ENCODE peak calls at places on chromosomes 12 and 14, in nine cellular contexts. One of them, this sample, is unnamed.

GRCh38 chr14:36091096-36091495 is 85.4 kb downstream of the PTCSC3 start:
- DNase-seq in NCI-H1092 treated with DMSO at 0.1 percent for 48 hours: no peak
- DNase-seq in HT1080: peak; percentile 88
- DNase-seq in NCI-H1930: no peak
- DNase-seq in dorsolateral prefrontal cortex: no peak
- DNase-seq in thoracic aorta: no peak
- DNase-seq in stimulated activated CD8-positive, alpha-beta memory T cell treated with anti-CD3 and anti-CD28 coated beads, Interleukin-7, amount 100 ng/mL, for 1 hour: no peak
- DNase-seq in kidney tubule cell: peak; percentile 99
- DNase-seq in ureter: no peak
- DNase-seq in this sample: peak; percentile 95

GRCh38 chr12:57609781-57610552 is 1.3 kb upstream of the ARHGEF25 start:
- DNase-seq in ureter: peak; percentile 55
- DNase-seq in NCI-H1930: no peak
- DNase-seq in NCI-H1092 treated with DMSO at 0.1 percent for 48 hours: no peak
- DNase-seq in dorsolateral prefrontal cortex: no peak
- DNase-seq in kidney tubule cell: no peak
- DNase-seq in thoracic aorta: no peak
- DNase-seq in HT1080: no peak
- DNase-seq in stimulated activated CD8-positive, alpha-beta memory T cell treated with anti-CD3 and anti-CD28 coated beads, Interleukin-7, amount 100 ng/mL, for 1 hour: no peak
- DNase-seq in this sample: no peak

GRCh38 chr12:89135976-89136634 is 216.2 kb downstream of the DUSP6 start:
- DNase-seq in NCI-H1930: no peak
- DNase-seq in kidney tubule cell: peak; percentile 65
- DNase-seq in HT1080: peak; percentile 89
- DNase-seq in dorsolateral prefrontal cortex: no peak
- DNase-seq in stimulated activated CD8-positive, alpha-beta memory T cell treated with anti-CD3 and anti-CD28 coated beads, Interleukin-7, amount 100 ng/mL, for 1 hour: no peak
- DNase-seq in thoracic aorta: no peak
- DNase-seq in ureter: no peak
- DNase-seq in NCI-H1092 treated with DMSO at 0.1 percent for 48 hours: no peak
- DNase-seq in this sample: peak; percentile 83

GRCh38 chr12:97921957-97922722 is 459.5 kb downstream of the RMST start:
- DNase-seq in stimulated activated CD8-positive, alpha-beta memory T cell treated with anti-CD3 and anti-CD28 coated beads, Interleukin-7, amount 100 ng/mL, for 1 hour: no peak
- DNase-seq in dorsolateral prefrontal cortex: no peak
- DNase-seq in thoracic aorta: no peak
- DNase-seq in kidney tubule cell: peak; percentile 79
- DNase-seq in NCI-H1092 treated with DMSO at 0.1 percent for 48 hours: no peak
- DNase-seq in NCI-H1930: no peak
- DNase-seq in HT1080: peak; percentile 65
- DNase-seq in ureter: no peak
- DNase-seq in this sample: peak; percentile 27

GRCh38 chr12:94157891-94158495 is 9.6 kb downstream of the PLXNC1 start:
- DNase-seq in stimulated activated CD8-positive, alpha-beta memory T cell treated with anti-CD3 and anti-CD28 coated beads, Interleukin-7, amount 100 ng/mL, for 1 hour: no peak
- DNase-seq in HT1080: peak; percentile 35
- DNase-seq in ureter: no peak
- DNase-seq in dorsolateral prefrontal cortex: no peak
- DNase-seq in NCI-H1930: no peak
- DNase-seq in thoracic aorta: no peak
- DNase-seq in NCI-H1092 treated with DMSO at 0.1 percent for 48 hours: peak; percentile 63
- DNase-seq in kidney tubule cell: no peak
- DNase-seq in this sample: no peak

GRCh38 chr14:32121948-32122347 is 44.8 kb downstream of the ARHGAP5 start:
- DNase-seq in stimulated activated CD8-positive, alpha-beta memory T cell treated with anti-CD3 and anti-CD28 coated beads, Interleukin-7, amount 100 ng/mL, for 1 hour: no peak
- DNase-seq in thoracic aorta: no peak
- DNase-seq in ureter: no peak
- DNase-seq in HT1080: no peak
- DNase-seq in NCI-H1092 treated with DMSO at 0.1 percent for 48 hours: no peak
- DNase-seq in kidney tubule cell: no peak
- DNase-seq in dorsolateral prefrontal cortex: no peak
- DNase-seq in NCI-H1930: no peak
- DNase-seq in this sample: peak; percentile 29

GRCh38 chr12:46915082-46915481 is 89.3 kb upstream of the SLC38A4 start:
- DNase-seq in NCI-H1092 treated with DMSO at 0.1 percent for 48 hours: no peak
- DNase-seq in stimulated activated CD8-positive, alpha-beta memory T cell treated with anti-CD3 and anti-CD28 coated beads, Interleukin-7, amount 100 ng/mL, for 1 hour: no peak
- DNase-seq in ureter: no peak
- DNase-seq in HT1080: peak; percentile 86
- DNase-seq in kidney tubule cell: peak; percentile 85
- DNase-seq in dorsolateral prefrontal cortex: no peak
- DNase-seq in NCI-H1930: no peak
- DNase-seq in thoracic aorta: no peak
- DNase-seq in this sample: peak; percentile 97

GRCh38 chr12:131857908-131858850 is 30.0 kb downstream of the MMP17 start:
- DNase-seq in thoracic aorta: no peak
- DNase-seq in kidney tubule cell: no peak
- DNase-seq in dorsolateral prefrontal cortex: no peak
- DNase-seq in HT1080: no peak
- DNase-seq in stimulated activated CD8-positive, alpha-beta memory T cell treated with anti-CD3 and anti-CD28 coated beads, Interleukin-7, amount 100 ng/mL, for 1 hour: no peak
- DNase-seq in NCI-H1930: no peak
- DNase-seq in ureter: no peak
- DNase-seq in NCI-H1092 treated with DMSO at 0.1 percent for 48 hours: no peak
- DNase-seq in this sample: no peak

GRCh38 chr12:88553941-88554658 is 26.2 kb downstream of the KITLG start:
- DNase-seq in NCI-H1092 treated with DMSO at 0.1 percent for 48 hours: peak; percentile 86
- DNase-seq in NCI-H1930: peak; percentile 63
- DNase-seq in stimulated activated CD8-positive, alpha-beta memory T cell treated with anti-CD3 and anti-CD28 coated beads, Interleukin-7, amount 100 ng/mL, for 1 hour: no peak
- DNase-seq in HT1080: peak; percentile 35
- DNase-seq in thoracic aorta: no peak
- DNase-seq in ureter: no peak
- DNase-seq in dorsolateral prefrontal cortex: no peak
- DNase-seq in kidney tubule cell: peak; percentile 78
- DNase-seq in this sample: peak; percentile 83

GRCh38 chr14:105168496-105168978 is at the start of gene JAG2:
- DNase-seq in HT1080: no peak
- DNase-seq in kidney tubule cell: peak; percentile 61
- DNase-seq in stimulated activated CD8-positive, alpha-beta memory T cell treated with anti-CD3 and anti-CD28 coated beads, Interleukin-7, amount 100 ng/mL, for 1 hour: no peak
- DNase-seq in NCI-H1092 treated with DMSO at 0.1 percent for 48 hours: peak; percentile 54
- DNase-seq in ureter: no peak
- DNase-seq in thoracic aorta: no peak
- DNase-seq in NCI-H1930: peak; percentile 13
- DNase-seq in dorsolateral prefrontal cortex: peak; percentile 74
- DNase-seq in this sample: peak; percentile 33

GRCh38 chr12:12788675-12789368 is 3.4 kb downstream of the APOLD1 start:
- DNase-seq in HT1080: peak; percentile 53
- DNase-seq in stimulated activated CD8-positive, alpha-beta memory T cell treated with anti-CD3 and anti-CD28 coated beads, Interleukin-7, amount 100 ng/mL, for 1 hour: peak; percentile 34
- DNase-seq in kidney tubule cell: peak; percentile 88
- DNase-seq in dorsolateral prefrontal cortex: no peak
- DNase-seq in NCI-H1092 treated with DMSO at 0.1 percent for 48 hours: peak; percentile 70
- DNase-seq in NCI-H1930: peak; percentile 56
- DNase-seq in thoracic aorta: no peak
- DNase-seq in ureter: peak; percentile 61
- DNase-seq in this sample: peak; percentile 81

GRCh38 chr14:69055125-69055524 is 76.0 kb upstream of the ACTN1 start:
- DNase-seq in kidney tubule cell: peak; percentile 79
- DNase-seq in NCI-H1930: no peak
- DNase-seq in stimulated activated CD8-positive, alpha-beta memory T cell treated with anti-CD3 and anti-CD28 coated beads, Interleukin-7, amount 100 ng/mL, for 1 hour: no peak
- DNase-seq in thoracic aorta: no peak
- DNase-seq in dorsolateral prefrontal cortex: peak; percentile 51
- DNase-seq in NCI-H1092 treated with DMSO at 0.1 percent for 48 hours: no peak
- DNase-seq in HT1080: peak; percentile 99
- DNase-seq in ureter: no peak
- DNase-seq in this sample: peak; percentile 47

GRCh38 chr14:40204441-40205175 is 772.4 kb upstream of the FBXO33 start:
- DNase-seq in stimulated activated CD8-positive, alpha-beta memory T cell treated with anti-CD3 and anti-CD28 coated beads, Interleukin-7, amount 100 ng/mL, for 1 hour: no peak
- DNase-seq in dorsolateral prefrontal cortex: no peak
- DNase-seq in ureter: no peak
- DNase-seq in NCI-H1930: no peak
- DNase-seq in kidney tubule cell: no peak
- DNase-seq in NCI-H1092 treated with DMSO at 0.1 percent for 48 hours: no peak
- DNase-seq in HT1080: no peak
- DNase-seq in thoracic aorta: no peak
- DNase-seq in this sample: no peak

GRCh38 chr14:76603713-76604112 is 157.6 kb upstream of the VASH1 start:
- DNase-seq in NCI-H1092 treated with DMSO at 0.1 percent for 48 hours: no peak
- DNase-seq in thoracic aorta: no peak
- DNase-seq in NCI-H1930: no peak
- DNase-seq in stimulated activated CD8-positive, alpha-beta memory T cell treated with anti-CD3 and anti-CD28 coated beads, Interleukin-7, amount 100 ng/mL, for 1 hour: no peak
- DNase-seq in dorsolateral prefrontal cortex: no peak
- DNase-seq in ureter: no peak
- DNase-seq in kidney tubule cell: no peak
- DNase-seq in HT1080: no peak
- DNase-seq in this sample: no peak

GRCh38 chr12:41250748-41251147 is 62.6 kb downstream of the PDZRN4 start:
- DNase-seq in NCI-H1930: no peak
- DNase-seq in HT1080: no peak
- DNase-seq in NCI-H1092 treated with DMSO at 0.1 percent for 48 hours: no peak
- DNase-seq in stimulated activated CD8-positive, alpha-beta memory T cell treated with anti-CD3 and anti-CD28 coated beads, Interleukin-7, amount 100 ng/mL, for 1 hour: no peak
- DNase-seq in ureter: no peak
- DNase-seq in kidney tubule cell: peak; percentile 23
- DNase-seq in thoracic aorta: no peak
- DNase-seq in dorsolateral prefrontal cortex: no peak
- DNase-seq in this sample: peak; percentile 6

GRCh38 chr14:50770586-50770985 is 60.4 kb downstream of the NIN start:
- DNase-seq in stimulated activated CD8-positive, alpha-beta memory T cell treated with anti-CD3 and anti-CD28 coated beads, Interleukin-7, amount 100 ng/mL, for 1 hour: no peak
- DNase-seq in HT1080: no peak
- DNase-seq in ureter: no peak
- DNase-seq in NCI-H1092 treated with DMSO at 0.1 percent for 48 hours: no peak
- DNase-seq in dorsolateral prefrontal cortex: no peak
- DNase-seq in kidney tubule cell: no peak
- DNase-seq in NCI-H1930: no peak
- DNase-seq in thoracic aorta: no peak
- DNase-seq in this sample: no peak

GRCh38 chr12:39993261-39993660 is 112.6 kb downstream of the SLC2A13 start:
- DNase-seq in dorsolateral prefrontal cortex: no peak
- DNase-seq in NCI-H1092 treated with DMSO at 0.1 percent for 48 hours: no peak
- DNase-seq in ureter: no peak
- DNase-seq in stimulated activated CD8-positive, alpha-beta memory T cell treated with anti-CD3 and anti-CD28 coated beads, Interleukin-7, amount 100 ng/mL, for 1 hour: no peak
- DNase-seq in HT1080: no peak
- DNase-seq in thoracic aorta: no peak
- DNase-seq in kidney tubule cell: no peak
- DNase-seq in NCI-H1930: no peak
- DNase-seq in this sample: no peak

GRCh38 chr12:123761841-123762714 is at the start of gene DNAH10:
- DNase-seq in ureter: no peak
- DNase-seq in thoracic aorta: no peak
- DNase-seq in HT1080: no peak
- DNase-seq in NCI-H1930: peak; percentile 7
- DNase-seq in stimulated activated CD8-positive, alpha-beta memory T cell treated with anti-CD3 and anti-CD28 coated beads, Interleukin-7, amount 100 ng/mL, for 1 hour: no peak
- DNase-seq in kidney tubule cell: peak; percentile 39
- DNase-seq in NCI-H1092 treated with DMSO at 0.1 percent for 48 hours: peak; percentile 5
- DNase-seq in dorsolateral prefrontal cortex: no peak
- DNase-seq in this sample: peak; percentile 52

GRCh38 chr14:100147181-100147631 is 12.2 kb downstream of the DEGS2 start:
- DNase-seq in kidney tubule cell: no peak
- DNase-seq in NCI-H1930: no peak
- DNase-seq in ureter: no peak
- DNase-seq in HT1080: no peak
- DNase-seq in NCI-H1092 treated with DMSO at 0.1 percent for 48 hours: no peak
- DNase-seq in thoracic aorta: no peak
- DNase-seq in stimulated activated CD8-positive, alpha-beta memory T cell treated with anti-CD3 and anti-CD28 coated beads, Interleukin-7, amount 100 ng/mL, for 1 hour: peak; percentile 38
- DNase-seq in dorsolateral prefrontal cortex: no peak
- DNase-seq in this sample: no peak

GRCh38 chr14:32710351-32711102 is 228.2 kb upstream of the NPAS3 start:
- DNase-seq in HT1080: no peak
- DNase-seq in NCI-H1092 treated with DMSO at 0.1 percent for 48 hours: no peak
- DNase-seq in stimulated activated CD8-positive, alpha-beta memory T cell treated with anti-CD3 and anti-CD28 coated beads, Interleukin-7, amount 100 ng/mL, for 1 hour: no peak
- DNase-seq in dorsolateral prefrontal cortex: no peak
- DNase-seq in ureter: no peak
- DNase-seq in kidney tubule cell: no peak
- DNase-seq in NCI-H1930: no peak
- DNase-seq in thoracic aorta: no peak
- DNase-seq in this sample: peak; percentile 67

GRCh38 chr12:108826807-108827721 is 30.3 kb downstream of the SSH1 start:
- DNase-seq in NCI-H1092 treated with DMSO at 0.1 percent for 48 hours: no peak
- DNase-seq in NCI-H1930: no peak
- DNase-seq in dorsolateral prefrontal cortex: no peak
- DNase-seq in kidney tubule cell: no peak
- DNase-seq in stimulated activated CD8-positive, alpha-beta memory T cell treated with anti-CD3 and anti-CD28 coated beads, Interleukin-7, amount 100 ng/mL, for 1 hour: no peak
- DNase-seq in ureter: no peak
- DNase-seq in thoracic aorta: no peak
- DNase-seq in HT1080: no peak
- DNase-seq in this sample: peak; percentile 54

GRCh38 chr12:120350576-120351350 is 18.2 kb downstream of the MSI1 start:
- DNase-seq in ureter: no peak
- DNase-seq in NCI-H1930: no peak
- DNase-seq in dorsolateral prefrontal cortex: no peak
- DNase-seq in NCI-H1092 treated with DMSO at 0.1 percent for 48 hours: peak; percentile 94
- DNase-seq in thoracic aorta: no peak
- DNase-seq in HT1080: no peak
- DNase-seq in kidney tubule cell: no peak
- DNase-seq in stimulated activated CD8-positive, alpha-beta memory T cell treated with anti-CD3 and anti-CD28 coated beads, Interleukin-7, amount 100 ng/mL, for 1 hour: no peak
- DNase-seq in this sample: no peak

GRCh38 chr14:78424311-78424710 is 254.1 kb downstream of the NRXN3 start:
- DNase-seq in dorsolateral prefrontal cortex: no peak
- DNase-seq in NCI-H1930: no peak
- DNase-seq in kidney tubule cell: peak; percentile 84
- DNase-seq in ureter: no peak
- DNase-seq in NCI-H1092 treated with DMSO at 0.1 percent for 48 hours: no peak
- DNase-seq in thoracic aorta: no peak
- DNase-seq in stimulated activated CD8-positive, alpha-beta memory T cell treated with anti-CD3 and anti-CD28 coated beads, Interleukin-7, amount 100 ng/mL, for 1 hour: no peak
- DNase-seq in HT1080: no peak
- DNase-seq in this sample: no peak

GRCh38 chr14:26415618-26416123 is 182.2 kb downstream of the NOVA1 start:
- DNase-seq in HT1080: no peak
- DNase-seq in NCI-H1930: no peak
- DNase-seq in stimulated activated CD8-positive, alpha-beta memory T cell treated with anti-CD3 and anti-CD28 coated beads, Interleukin-7, amount 100 ng/mL, for 1 hour: no peak
- DNase-seq in ureter: peak; percentile 73
- DNase-seq in NCI-H1092 treated with DMSO at 0.1 percent for 48 hours: no peak
- DNase-seq in thoracic aorta: no peak
- DNase-seq in kidney tubule cell: no peak
- DNase-seq in dorsolateral prefrontal cortex: no peak
- DNase-seq in this sample: peak; percentile 48

GRCh38 chr12:63985456-63985855 is 141.0 kb downstream of the SRGAP1 start:
- DNase-seq in NCI-H1092 treated with DMSO at 0.1 percent for 48 hours: no peak
- DNase-seq in dorsolateral prefrontal cortex: no peak
- DNase-seq in kidney tubule cell: no peak
- DNase-seq in thoracic aorta: no peak
- DNase-seq in ureter: no peak
- DNase-seq in NCI-H1930: no peak
- DNase-seq in HT1080: no peak
- DNase-seq in stimulated activated CD8-positive, alpha-beta memory T cell treated with anti-CD3 and anti-CD28 coated beads, Interleukin-7, amount 100 ng/mL, for 1 hour: no peak
- DNase-seq in this sample: no peak

This sample was measured in GM23248.